ENCODE peak calls at places on chromosomes 3 and 15, in seven cellular contexts. U is CD8-positive, alpha-beta T cell; J is AG09319; H is endothelial cell; Z is MCF 10A; G is progenitor cell of endocrine pancreas; K is adrenal gland. R is an unnamed sample.

GRCh38 chr15:94240486-94240885 is 9.1 kb downstream of the MCTP2 start:
- DNase-seq in J (no peak), U (no peak), Z (no peak), K (no peak), H (no peak), G (no peak), R (no peak)

GRCh38 chr3:184981071-184981470 is 169.1 kb downstream of the VPS8 start:
- DNase-seq in H (no peak), J (no peak), U (no peak), K (no peak), G (no peak), Z (no peak), R (no peak)

GRCh38 chr3:60081381-60082095 is 1031.7 kb upstream of the CFAP20DC start:
- DNase-seq in G (no peak), H (no peak), J (no peak), U (no peak), K (no peak), Z (no peak), R (no peak)

GRCh38 chr15:43105778-43106485 is at the start of gene UBR1:
- DNase-seq in H (peak), G (peak), U (peak), K (peak), J (peak), Z (peak), R (peak)

GRCh38 chr3:11346416-11346815 is 74.2 kb downstream of the ATG7 start:
- DNase-seq in U (no peak), Z (peak), H (no peak), J (no peak), G (no peak), K (no peak), R (no peak)

GRCh38 chr3:5186854-5187151 is 704 bp upstream of the EDEM1 start:
- DNase-seq in G (no peak), U (no peak), Z (peak), H (no peak), J (no peak), K (no peak), R (no peak)

GRCh38 chr15:75452364-75452967 is 976 bp upstream of the SIN3A start:
- DNase-seq in K (peak), U (peak), J (no peak), H (peak), G (peak), Z (peak), R (peak)

GRCh38 chr3:10638466-10638865 is 133.1 kb upstream of the ATP2B2 start:
- DNase-seq in U (no peak), G (no peak), Z (no peak), K (no peak), J (no peak), H (no peak), R (no peak)

GRCh38 chr3:164351126-164351525 is 727.2 kb downstream of the SI start:
- DNase-seq in H (no peak), K (no peak), G (no peak), J (no peak), Z (no peak), U (no peak), R (no peak)

GRCh38 chr3:176757440-176757839 is 439.8 kb downstream of the TBL1XR1 start:
- DNase-seq in Z (no peak), H (no peak), G (no peak), U (no peak), J (no peak), K (no peak), R (no peak)

GRCh38 chr3:64291956-64292355 is 66.7 kb upstream of the PRICKLE2 start:
- DNase-seq in K (no peak), H (no peak), U (no peak), G (no peak), Z (peak), J (peak), R (no peak)

GRCh38 chr3:114299421-114299820 is 5.6 kb downstream of the TIGIT start:
- DNase-seq in H (peak), U (no peak), J (no peak), K (no peak), G (no peak), Z (peak), R (no peak)
- TF ChIP-seq CTCF in H (peak), U (peak), J (peak), K (no peak), G (peak), Z (peak), R (peak)

GRCh38 chr3:171007316-171007715 is 19.2 kb downstream of the SLC2A2 start:
- DNase-seq in Z (no peak), U (no peak), K (no peak), J (no peak), H (no peak), G (no peak), R (no peak)
- TF ChIP-seq CTCF in Z (no peak), U (no peak), K (no peak), J (no peak), H (no peak), G (no peak), R (no peak)

GRCh38 chr3:33006081-33006480 is 54.6 kb downstream of the CCR4 start:
- DNase-seq in U (peak), G (no peak), J (no peak), K (no peak), Z (no peak), H (no peak), R (no peak)
- TF ChIP-seq CTCF in U (no peak), G (no peak), J (no peak), K (no peak), Z (no peak), H (no peak), R (no peak)

DNA sequence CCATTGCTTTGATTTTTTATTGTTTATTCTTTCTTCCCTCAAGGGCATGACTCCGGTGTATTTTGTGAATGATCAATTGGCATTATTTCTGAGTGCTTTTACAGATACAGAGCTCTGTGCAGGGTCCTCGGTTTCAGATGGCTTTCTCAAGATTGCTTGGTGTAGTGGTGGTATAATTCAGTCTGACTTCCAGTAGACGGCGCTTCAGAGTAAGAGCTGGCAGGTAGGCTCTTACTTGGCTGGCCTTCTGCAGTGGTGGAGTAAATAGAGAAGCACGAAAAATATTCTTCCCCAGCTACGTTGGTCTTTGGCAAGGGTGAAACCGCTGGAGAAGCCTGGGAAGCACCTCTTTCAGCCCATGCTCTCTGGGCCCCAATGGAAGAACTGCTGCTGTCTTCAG is 723.0 kb upstream of the BCHE start:
- DNase-seq in U (no peak), H (no peak), Z (no peak), K (no peak), J (no peak), G (no peak), R (no peak)
- TF ChIP-seq CTCF in U (no peak), H (no peak), Z (no peak), K (no peak), J (no peak), G (no peak), R (no peak)

DNA sequence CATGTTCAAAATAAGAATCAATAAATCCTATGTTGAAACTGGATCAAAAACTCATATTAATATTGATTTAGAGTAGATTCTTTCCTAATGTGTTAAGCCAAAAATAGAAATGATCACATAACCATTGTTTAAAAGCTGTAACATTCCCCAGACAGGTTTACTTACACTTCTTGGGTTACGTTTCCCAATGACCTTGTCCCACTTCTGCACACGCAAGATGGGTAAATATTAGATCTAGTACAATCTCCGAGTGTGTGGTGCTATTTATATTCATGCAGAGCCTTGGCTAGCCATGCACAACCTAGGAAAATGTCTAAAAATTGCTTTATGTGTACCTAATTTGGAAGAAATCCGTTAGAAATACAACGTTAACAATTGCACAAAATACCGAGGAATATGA is 39.6 kb downstream of the ERC2 start:
- DNase-seq in J (no peak), U (no peak), G (no peak), K (no peak), Z (no peak), H (no peak), R (no peak)
- TF ChIP-seq CTCF in J (no peak), U (no peak), G (no peak), K (no peak), Z (no peak), H (no peak), R (no peak)

GRCh38 chr15:53880353-53880752 is 97.9 kb upstream of the UNC13C start:
- DNase-seq in U (no peak), K (no peak), H (no peak), G (no peak), J (no peak), Z (no peak), R (no peak)

GRCh38 chr15:53884441-53884840 is 93.8 kb upstream of the UNC13C start:
- DNase-seq in K (no peak), G (no peak), Z (peak), U (no peak), J (no peak), H (no peak), R (no peak)

GRCh38 chr15:53882311-53882710 is 95.9 kb upstream of the UNC13C start:
- DNase-seq in U (no peak), K (no peak), J (no peak), G (no peak), Z (no peak), H (no peak), R (no peak)
- TF ChIP-seq CTCF in U (no peak), K (no peak), J (no peak), G (no peak), Z (no peak), H (no peak), R (no peak)

GRCh38 chr3:119808244-119808643 is 26.3 kb downstream of the NR1I2 start:
- DNase-seq in K (no peak), G (no peak), J (no peak), Z (no peak), U (no peak), H (no peak), R (no peak)

GRCh38 chr3:119812491-119813058 is 30.7 kb downstream of the NR1I2 start:
- DNase-seq in J (no peak), Z (no peak), H (no peak), G (no peak), U (no peak), K (no peak), R (no peak)

GRCh38 chr3:119809249-119810017 is 27.5 kb downstream of the NR1I2 start:
- DNase-seq in G (no peak), H (no peak), J (no peak), Z (no peak), U (no peak), K (no peak), R (no peak)

GRCh38 chr3:119808843-119809242 is 26.9 kb downstream of the NR1I2 start:
- DNase-seq in Z (no peak), K (no peak), H (no peak), G (no peak), J (no peak), U (no peak), R (no peak)

GRCh38 chr3:119810018-119810435 is 28.1 kb downstream of the NR1I2 start:
- DNase-seq in H (no peak), U (peak), J (no peak), G (no peak), Z (no peak), K (peak), R (peak)
- TF ChIP-seq CTCF in H (no peak), U (no peak), J (peak), G (no peak), Z (no peak), K (no peak), R (no peak)

GRCh38 chr3:155193868-155194267 is 99.6 kb downstream of the STRIT1 start:
- DNase-seq in K (no peak), U (no peak), H (no peak), J (no peak), G (no peak), Z (no peak), R (no peak)

GRCh38 chr3:155192957-155193746 is 100.3 kb downstream of the STRIT1 start:
- DNase-seq in H (no peak), G (no peak), K (no peak), J (no peak), Z (peak), U (no peak), R (no peak)

GRCh38 chr3:155196131-155197075 is 97.1 kb downstream of the STRIT1 start:
- DNase-seq in J (no peak), Z (no peak), G (no peak), U (no peak), K (no peak), H (no peak), R (no peak)

GRCh38 chr3:155195558-155195957 is 97.9 kb downstream of the STRIT1 start:
- DNase-seq in J (no peak), H (no peak), Z (no peak), K (no peak), G (no peak), U (no peak), R (no peak)

GRCh38 chr3:155194973-155195372 is 98.5 kb downstream of the STRIT1 start:
- DNase-seq in U (no peak), G (no peak), J (no peak), H (no peak), K (no peak), Z (no peak), R (no peak)
- TF ChIP-seq CTCF in U (no peak), G (no peak), J (no peak), H (no peak), K (no peak), Z (no peak), R (no peak)

GRCh38 chr3:187621881-187622280 is 48.3 kb downstream of the SST start:
- DNase-seq in H (no peak), U (no peak), K (no peak), Z (no peak), J (no peak), G (no peak), R (no peak)
- TF ChIP-seq CTCF in H (no peak), U (no peak), K (no peak), Z (no peak), J (no peak), G (no peak), R (no peak)